ENCODE peak calls at places on chromosome 5, in five cellular contexts. I is NCI-H2081, M is MM.1S, G is brain microvascular endothelial cell, A is G401. Z is an unnamed sample.

GRCh38 chr5:175133185-175133584 is 310.8 kb downstream of the DRD1 start:
- DNase-seq in I (no peak), M (no peak), G (no peak), A (no peak), Z (no peak)

GRCh38 chr5:147558826-147559225 is 49.0 kb upstream of the DPYSL3 start:
- DNase-seq in I (peak; percentile 73), M (peak; percentile 35), G (peak; percentile 68), A (peak; percentile 8), Z (no peak)

GRCh38 chr5:73380710-73381586 is 67.6 kb downstream of the FOXD1 start:
- DNase-seq in I (no peak), M (no peak), G (no peak), A (no peak), Z (no peak)

GRCh38 chr5:73066466-73066865 is 53.9 kb upstream of the TMEM171 start:
- DNase-seq in I (no peak), M (no peak), G (peak; percentile 75), A (no peak), Z (no peak)

GRCh38 chr5:56817306-56817986 is 2.1 kb downstream of the MAP3K1 start:
- DNase-seq in I (no peak), M (peak; percentile 30), G (no peak), A (no peak), Z (no peak)

GRCh38 chr5:94901071-94901979 is 282.9 kb downstream of the SLF1 start:
- DNase-seq in I (no peak), M (no peak), G (peak; percentile 72), A (no peak), Z (no peak)

GRCh38 chr5:57348376-57348775 is 134.2 kb downstream of the ACTBL2 start:
- DNase-seq in I (no peak), M (no peak), G (no peak), A (no peak), Z (no peak)

GRCh38 chr5:30849801-30850370 is 343.6 kb upstream of the CDH6 start:
- DNase-seq in I (no peak), M (no peak), G (peak; percentile 100), A (no peak), Z (no peak)

GRCh38 chr5:133827001-133827400 is 141.4 kb downstream of the C5orf15 start:
- DNase-seq in I (peak; percentile 88), M (no peak), G (no peak), A (no peak), Z (no peak)

GRCh38 chr5:39494534-39494933 is 69.8 kb upstream of the DAB2 start:
- DNase-seq in I (no peak), M (no peak), G (no peak), A (no peak), Z (no peak)

GRCh38 chr5:177512736-177513380 is 3.2 kb upstream of the DOK3 start:
- DNase-seq in I (no peak), M (no peak), G (no peak), A (no peak), Z (no peak)

GRCh38 chr5:79753087-79753486 is 63.5 kb downstream of the CMYA5 start:
- DNase-seq in I (no peak), M (no peak), G (no peak), A (no peak), Z (no peak)

GRCh38 chr5:56447232-56447631 is 214.1 kb upstream of the ANKRD55 start:
- DNase-seq in I (no peak), M (no peak), G (no peak), A (no peak), Z (no peak)

GRCh38 chr5:130386155-130386554 is 481.9 kb downstream of the CHSY3 start:
- DNase-seq in I (no peak), M (no peak), G (no peak), A (no peak), Z (no peak)

GRCh38 chr5:141781910-141782309 is 96.3 kb downstream of the PCDH1 start:
- DNase-seq in I (no peak), M (no peak), G (no peak), A (no peak), Z (no peak)

GRCh38 chr5:106121972-106122605 is 1548.6 kb downstream of the EFNA5 start:
- DNase-seq in I (no peak), M (peak; percentile 56), G (no peak), A (no peak), Z (peak; percentile 5)

GRCh38 chr5:88884435-88884877 is 1.5 kb upstream of the MEF2C start:
- DNase-seq in I (peak; percentile 57), M (peak; percentile 51), G (no peak), A (peak; percentile 34), Z (peak; percentile 20)

GRCh38 chr5:1502046-1502736 is 21.6 kb downstream of the LPCAT1 start:
- DNase-seq in I (no peak), M (no peak), G (no peak), A (no peak), Z (no peak)

GRCh38 chr5:155258139-155258538 is 244.6 kb downstream of the KIF4B start:
- DNase-seq in I (no peak), M (no peak), G (no peak), A (no peak), Z (no peak)